ENCODE peak calls at places on chromosomes 16 and 17, in five cellular contexts. M is anterior cingulate cortex, H is upper lobe of right lung, B is A549, D is tibial nerve. Q is an unnamed sample.

GRCh38 chr16:67151431-67152097 is 766 bp upstream of the B3GNT9 start:
- DNase-seq in B (peak), H (no peak), M (no peak), D (no peak), Q (peak)

GRCh38 chr17:27491713-27492190 is 35.5 kb downstream of the KSR1 start:
- DNase-seq in M (no peak), H (peak), B (no peak), D (no peak), Q (no peak)

GRCh38 chr17:82748756-82749155 is 3.1 kb upstream of the TBCD start:
- DNase-seq in B (no peak), M (no peak), H (no peak), D (no peak), Q (peak)

GRCh38 chr17:81959362-81960129 is 1.4 kb downstream of the NOTUM start:
- DNase-seq in B (peak), M (no peak), D (peak), H (peak), Q (no peak)

GRCh38 chr16:25709182-25709581 is 17.4 kb downstream of the HS3ST4 start:
- DNase-seq in B (no peak), H (no peak), D (no peak), M (no peak), Q (no peak)

GRCh38 chr16:70695351-70696070 is 9.7 kb upstream of the MTSS2 start:
- DNase-seq in B (peak), D (no peak), H (peak), M (no peak), Q (no peak)

GRCh38 chr16:23110257-23110899 is 38.9 kb downstream of the USP31 start:
- DNase-seq in B (no peak), M (no peak), D (no peak), H (no peak), Q (no peak)

GRCh38 chr17:75589919-75590303 is 2.3 kb downstream of the MYO15B start:
- DNase-seq in B (no peak), M (no peak), H (peak), D (no peak), Q (no peak)

GRCh38 chr16:50202926-50203624 is 50.0 kb downstream of the TENT4B start:
- DNase-seq in B (peak), D (peak), M (no peak), H (no peak), Q (no peak)

GRCh38 chr17:28258347-28258887 is 60.6 kb upstream of the TMEM97 start:
- DNase-seq in D (no peak), B (no peak), M (no peak), H (no peak), Q (no peak)

GRCh38 chr17:52476638-52477313 is 318.3 kb upstream of the CA10 start:
- DNase-seq in H (no peak), D (no peak), B (no peak), M (no peak), Q (no peak)

GRCh38 chr17:78001182-78001581 is 42.7 kb downstream of the TNRC6C start:
- DNase-seq in B (no peak), M (no peak), H (no peak), D (no peak), Q (no peak)

GRCh38 chr16:68370221-68370920 is 59.6 kb downstream of the PRMT7 start:
- DNase-seq in H (no peak), B (no peak), M (no peak), D (no peak), Q (no peak)

GRCh38 chr16:49504626-49505025 is 131.0 kb downstream of the C16orf78 start:
- DNase-seq in D (no peak), H (peak), B (no peak), M (no peak), Q (no peak)

GRCh38 chr17:81076097-81076754 is 41.3 kb downstream of the BAIAP2 start:
- DNase-seq in M (no peak), D (no peak), B (no peak), H (no peak), Q (peak)

GRCh38 chr16:83826146-83826913 is 18.6 kb downstream of the HSBP1 start:
- DNase-seq in M (peak), B (peak), D (peak), H (peak), Q (peak)

GRCh38 chr16:82108101-82108500 is 61.9 kb downstream of the MPHOSPH6 start:
- DNase-seq in B (no peak), D (no peak), H (no peak), M (no peak), Q (no peak)

GRCh38 chr17:19328441-19329061 is 34.0 kb downstream of the B9D1 start:
- DNase-seq in B (no peak), D (no peak), H (peak), M (no peak), Q (no peak)

GRCh38 chr17:79466562-79467350 is 144.1 kb downstream of the RBFOX3 start:
- DNase-seq in H (no peak), M (peak), B (no peak), D (no peak), Q (no peak)

GRCh38 chr17:28918295-28918694 is 15.4 kb upstream of the DHRS13 start:
- DNase-seq in M (no peak), H (no peak), B (no peak), D (no peak), Q (no peak)

GRCh38 chr16:73056383-73056782 is 8.5 kb upstream of the ZFHX3 start:
- DNase-seq in B (no peak), H (no peak), M (no peak), D (no peak), Q (no peak)

GRCh38 chr17:28397687-28398279 is 8.2 kb downstream of the SLC46A1 start:
- DNase-seq in B (no peak), H (no peak), D (no peak), M (no peak), Q (no peak)

GRCh38 chr16:86990451-86990850 is 326.7 kb downstream of the C16orf95 start:
- DNase-seq in D (no peak), B (no peak), H (no peak), M (no peak), Q (no peak)

GRCh38 chr17:48463531-48463930 is 33.5 kb upstream of the SKAP1 start:
- DNase-seq in M (no peak), D (no peak), H (no peak), B (no peak), Q (no peak)

GRCh38 chr17:77662796-77663195 is 295.7 kb upstream of the TNRC6C start:
- DNase-seq in D (no peak), B (no peak), M (no peak), H (peak), Q (no peak)

GRCh38 chr16:2795714-2796143 is 2.5 kb upstream of the PRSS41 start:
- DNase-seq in D (no peak), H (peak), B (no peak), M (no peak), Q (no peak)

GRCh38 chr17:17547210-17547764 is 44.2 kb downstream of the PEMT start:
- DNase-seq in B (no peak), D (no peak), H (no peak), M (no peak), Q (no peak)

GRCh38 chr16:82041542-82041941 is 6.5 kb downstream of the HSD17B2 start:
- DNase-seq in M (no peak), H (no peak), B (no peak), D (no peak), Q (no peak)

GRCh38 chr16:89598199-89598598 is 15.2 kb upstream of the DPEP1 start:
- DNase-seq in M (no peak), B (peak), H (no peak), D (no peak), Q (no peak)

GRCh38 chr16:66204761-66205160 is 161.7 kb upstream of the CDH5 start:
- DNase-seq in D (no peak), M (no peak), B (no peak), H (no peak), Q (no peak)

GRCh38 chr16:66190411-66190810 is 176.1 kb upstream of the CDH5 start:
- DNase-seq in H (no peak), D (no peak), M (no peak), B (no peak), Q (no peak)

GRCh38 chr16:19330801-19331484 is 45.4 kb downstream of the CLEC19A start:
- DNase-seq in D (no peak), H (no peak), B (peak), M (peak), Q (peak)

GRCh38 chr16:81939164-81940067 is 71.9 kb downstream of the SDR42E1 start:
- DNase-seq in H (no peak), D (no peak), B (no peak), M (no peak), Q (no peak)

GRCh38 chr16:19523184-19523558 is 571 bp upstream of the CCP110 start:
- DNase-seq in D (no peak), M (no peak), B (no peak), H (no peak), Q (no peak)

GRCh38 chr17:13306310-13306962 is 288.6 kb upstream of the ELAC2 start:
- DNase-seq in B (peak), M (no peak), H (no peak), D (no peak), Q (no peak)

GRCh38 chr17:80323982-80324381 is 63.3 kb downstream of the RNF213 start:
- DNase-seq in B (no peak), H (no peak), D (no peak), M (no peak), Q (no peak)